ENCODE peak calls at places on chromosomes 11 and 22, in four cellular contexts. M, E, O and G are unnamed samples.
A peak's percentile ranks its signal among the peaks of the same experiment; 100 is the strongest.

GRCh38 chr11:129866328-129866727 is 29.1 kb downstream of the NFRKB start:
- DNase-seq in M (no peak), E (no peak), O (no peak), G (no peak)

GRCh38 chr11:20451568-20451967 is 64.1 kb downstream of the PRMT3 start:
- DNase-seq in M (no peak), E (no peak), O (no peak), G (peak; percentile 38)

GRCh38 chr11:14821031-14821430 is 71.0 kb downstream of the CYP2R1 start:
- DNase-seq in M (no peak), E (no peak), O (no peak), G (no peak)

GRCh38 chr22:25064894-25065560 is 112.5 kb downstream of the KIAA1671 start:
- DNase-seq in M (no peak), E (peak; percentile 29), O (no peak), G (no peak)

GRCh38 chr11:1559103-1559951 is 12.7 kb downstream of the DUSP8 start:
- DNase-seq in M (no peak), E (peak; percentile 96), O (peak; percentile 91), G (peak; percentile 91)

GRCh38 chr11:134153147-134153905 is 70.4 kb downstream of the NCAPD3 start:
- DNase-seq in M (no peak), E (no peak), O (no peak), G (no peak)

GRCh38 chr22:47439643-47440265 is 677.3 kb downstream of the TBC1D22A start:
- DNase-seq in M (no peak), E (no peak), O (no peak), G (no peak)

GRCh38 chr11:68117896-68118470 is 3.2 kb downstream of the CHKA start:
- DNase-seq in M (no peak), E (no peak), O (no peak), G (no peak)

GRCh38 chr11:120966840-120967239 is 57.1 kb upstream of the TBCEL start:
- DNase-seq in M (no peak), E (no peak), O (no peak), G (no peak)

GRCh38 chr22:37343343-37343742 is 61.0 kb downstream of the CYTH4 start:
- DNase-seq in M (no peak), E (no peak), O (no peak), G (no peak)

GRCh38 chr11:2811206-2812091 is 74.1 kb downstream of the CDKN1C start:
- DNase-seq in M (no peak), E (no peak), O (no peak), G (no peak)

GRCh38 chr22:22165936-22166710 is 78.5 kb upstream of the VPREB1 start:
- DNase-seq in M (no peak), E (no peak), O (no peak), G (no peak)

GRCh38 chr11:91946397-91947090 is 278.1 kb upstream of the FAT3 start:
- DNase-seq in M (no peak), E (peak; percentile 36), O (no peak), G (no peak)

GRCh38 chr22:49053574-49053973 is 774.1 kb downstream of the BRD1 start:
- DNase-seq in M (no peak), E (no peak), O (no peak), G (no peak)

GRCh38 chr22:26462971-26463661 is 20.5 kb downstream of the HPS4 start:
- DNase-seq in M (no peak), E (no peak), O (no peak), G (no peak)

GRCh38 chr11:45899448-45900174 is 7.5 kb downstream of the FREY1 start:
- DNase-seq in M (peak; percentile 95), E (peak; percentile 78), O (peak; percentile 91), G (peak; percentile 87)

GRCh38 chr11:68212421-68213134 is 518 bp downstream of the KMT5B start:
- DNase-seq in M (peak; percentile 57), E (peak; percentile 59), O (peak; percentile 83), G (peak; percentile 75)

GRCh38 chr11:47269829-47270305 is at the start of gene MADD:
- DNase-seq in M (peak; percentile 89), E (peak; percentile 54), O (peak; percentile 90), G (peak; percentile 88)

GRCh38 chr11:119518746-119519382 is 95.9 kb upstream of the THY1 start:
- DNase-seq in M (peak; percentile 49), E (peak; percentile 33), O (no peak), G (peak; percentile 52)

GRCh38 chr11:19073454-19074415 is 13.2 kb upstream of the MRGPRX2 start:
- DNase-seq in M (peak; percentile 95), E (no peak), O (no peak), G (no peak)

GRCh38 chr22:44402196-44403111 is 89.7 kb upstream of the SHISAL1 start:
- DNase-seq in M (no peak), E (no peak), O (peak; percentile 32), G (no peak)

GRCh38 chr11:9121397-9121796 is 30.0 kb upstream of the SCUBE2 start:
- DNase-seq in M (no peak), E (no peak), O (no peak), G (no peak)

GRCh38 chr11:125164422-125165110 is at the start of gene PKNOX2:
- DNase-seq in M (peak; percentile 40), E (peak; percentile 13), O (peak; percentile 92), G (peak; percentile 73)

GRCh38 chr11:73030130-73030529 is 112.0 kb downstream of the FCHSD2 start:
- DNase-seq in M (no peak), E (no peak), O (no peak), G (no peak)

GRCh38 chr22:17436382-17436951 is 67.2 kb downstream of the CECR2 start:
- DNase-seq in M (no peak), E (no peak), O (no peak), G (no peak)

GRCh38 chr11:64305691-64306562 is 603 bp downstream of the ESRRA start:
- DNase-seq in M (peak; percentile 68), E (no peak), O (peak; percentile 86), G (no peak)

GRCh38 chr11:110469101-110469500 is 39.4 kb downstream of the FDX1 start:
- DNase-seq in M (no peak), E (no peak), O (no peak), G (no peak)

GRCh38 chr22:17120711-17121234 is 387 bp downstream of the TMEM121B start:
- DNase-seq in M (peak; percentile 64), E (no peak), O (no peak), G (no peak)

GRCh38 chr11:40125054-40125453 is 1334.4 kb downstream of the LRRC4C start:
- DNase-seq in M (peak; percentile 4), E (no peak), O (no peak), G (peak; percentile 25)

GRCh38 chr22:31611065-31611760 is 50.8 kb downstream of the PISD start:
- DNase-seq in M (no peak), E (no peak), O (no peak), G (no peak)

GRCh38 chr11:128593281-128593680 is 5.9 kb upstream of the ETS1 start:
- DNase-seq in M (no peak), E (peak; percentile 69), O (no peak), G (no peak)

GRCh38 chr11:47136327-47136726 is 40.4 kb downstream of the ARFGAP2 start:
- DNase-seq in M (no peak), E (no peak), O (no peak), G (no peak)

GRCh38 chr11:69401715-69402114 is 79.7 kb upstream of the LINC01488 start:
- DNase-seq in M (no peak), E (no peak), O (no peak), G (no peak)

GRCh38 chr11:118530683-118531596 is at the start of gene TMEM25:
- DNase-seq in M (peak; percentile 79), E (no peak), O (no peak), G (peak; percentile 75)

GRCh38 chr22:23233746-23234408 is 53.6 kb downstream of the BCR start:
- DNase-seq in M (no peak), E (peak; percentile 12), O (peak; percentile 81), G (no peak)

GRCh38 chr11:123519055-123519796 is 89.2 kb downstream of the GRAMD1B start:
- DNase-seq in M (no peak), E (peak; percentile 62), O (no peak), G (no peak)